ENCODE peak calls at places on chromosomes 6 and 20, in four cellular contexts. One of them, this sample, is unnamed.

GRCh38 chr6:10302566-10303235 is 112.2 kb downstream of the TFAP2A start:
- DNase-seq in nephron progenitor cell: no peak
- DNase-seq in iPS-NIHi11: no peak
- DNase-seq in left colon: no peak
- DNase-seq in this sample: no peak

GRCh38 chr6:104957301-104958177 is 632 bp downstream of the LIN28B start:
- DNase-seq in nephron progenitor cell: peak; percentile 25
- DNase-seq in iPS-NIHi11: peak; percentile 38
- DNase-seq in left colon: no peak
- DNase-seq in this sample: no peak

GRCh38 chr6:129501401-129502051 is 208.5 kb downstream of the ARHGAP18 start:
- DNase-seq in nephron progenitor cell: peak; percentile 27
- DNase-seq in iPS-NIHi11: peak; percentile 29
- DNase-seq in left colon: no peak
- DNase-seq in this sample: peak; percentile 28

GRCh38 chr6:28142446-28142845 is 763 bp downstream of the ZKSCAN8 start:
- DNase-seq in nephron progenitor cell: no peak
- DNase-seq in iPS-NIHi11: no peak
- DNase-seq in left colon: no peak
- DNase-seq in this sample: no peak

GRCh38 chr6:111564482-111564945 is 41.2 kb downstream of the TRAF3IP2 start:
- DNase-seq in nephron progenitor cell: no peak
- DNase-seq in iPS-NIHi11: no peak
- DNase-seq in left colon: no peak
- DNase-seq in this sample: no peak

GRCh38 chr6:46973029-46973428 is 51.3 kb upstream of the ADGRF5 start:
- DNase-seq in nephron progenitor cell: no peak
- DNase-seq in iPS-NIHi11: no peak
- DNase-seq in left colon: no peak
- DNase-seq in this sample: no peak

GRCh38 chr20:34045294-34045693 is 51.6 kb downstream of the RALY start:
- DNase-seq in nephron progenitor cell: no peak
- DNase-seq in iPS-NIHi11: no peak
- DNase-seq in left colon: no peak
- DNase-seq in this sample: no peak

GRCh38 chr6:111238464-111239119 is 151.3 kb downstream of the SLC16A10 start:
- DNase-seq in nephron progenitor cell: no peak
- DNase-seq in iPS-NIHi11: no peak
- DNase-seq in left colon: no peak
- DNase-seq in this sample: no peak

GRCh38 chr20:49937023-49937929 is 1.1 kb downstream of the RNF114 start:
- DNase-seq in nephron progenitor cell: no peak
- DNase-seq in iPS-NIHi11: no peak
- DNase-seq in left colon: peak; percentile 50
- DNase-seq in this sample: no peak

GRCh38 chr6:28638915-28639314 is 113.2 kb downstream of the GPX5 start:
- DNase-seq in nephron progenitor cell: no peak
- DNase-seq in iPS-NIHi11: no peak
- DNase-seq in left colon: no peak
- DNase-seq in this sample: no peak

GRCh38 chr6:105896052-105896820 is 189.9 kb upstream of the PRDM1 start:
- DNase-seq in nephron progenitor cell: no peak
- DNase-seq in iPS-NIHi11: no peak
- DNase-seq in left colon: peak; percentile 31
- DNase-seq in this sample: no peak

GRCh38 chr20:10558635-10559187 is 115.1 kb downstream of the JAG1 start:
- DNase-seq in nephron progenitor cell: no peak
- DNase-seq in iPS-NIHi11: no peak
- DNase-seq in left colon: no peak
- DNase-seq in this sample: no peak

GRCh38 chr20:45041464-45042337 is 59.2 kb downstream of the KCNS1 start:
- DNase-seq in nephron progenitor cell: no peak
- DNase-seq in iPS-NIHi11: peak; percentile 35
- DNase-seq in left colon: no peak
- DNase-seq in this sample: peak; percentile 52

GRCh38 chr20:45097485-45098095 is 3.3 kb downstream of the KCNS1 start:
- DNase-seq in nephron progenitor cell: no peak
- DNase-seq in iPS-NIHi11: peak; percentile 53
- DNase-seq in left colon: no peak
- DNase-seq in this sample: no peak

GRCh38 chr6:21999012-21999528 is 297.8 kb downstream of the PRL start:
- DNase-seq in nephron progenitor cell: no peak
- DNase-seq in iPS-NIHi11: no peak
- DNase-seq in left colon: no peak
- DNase-seq in this sample: no peak

GRCh38 chr6:22072939-22073338 is 223.9 kb downstream of the PRL start:
- DNase-seq in nephron progenitor cell: no peak
- DNase-seq in iPS-NIHi11: no peak
- DNase-seq in left colon: no peak
- DNase-seq in this sample: no peak

This sample was measured in iPS DF 19.7.